ENCODE peak calls at places on chromosome X, in nine cellular contexts. One of them, this sample, is unnamed.

GRCh38 chrX:53483838-53484420 is 49.8 kb upstream of the HSD17B10 start:
- DNase-seq in ovary: no peak
- DNase-seq in astrocyte of the spinal cord: peak
- DNase-seq in RWPE2: no peak
- DNase-seq in tibial nerve: no peak
- DNase-seq in GM12864: no peak
- DNase-seq in K562: no peak
- DNase-seq in fibroblast of lung: peak
- DNase-seq in AG10803: peak
- DNase-seq in this sample: no peak

GRCh38 chrX:38803286-38803608 is 2.0 kb downstream of the MID1IP1 start:
- DNase-seq in ovary: no peak
- DNase-seq in astrocyte of the spinal cord: no peak
- DNase-seq in RWPE2: no peak
- DNase-seq in tibial nerve: no peak
- DNase-seq in GM12864: no peak
- DNase-seq in K562: no peak
- DNase-seq in fibroblast of lung: no peak
- DNase-seq in AG10803: no peak
- DNase-seq in this sample: no peak

GRCh38 chrX:72026341-72027023 is 105.2 kb downstream of the RTL5 start:
- DNase-seq in ovary: no peak
- DNase-seq in astrocyte of the spinal cord: no peak
- DNase-seq in RWPE2: no peak
- DNase-seq in tibial nerve: no peak
- DNase-seq in GM12864: no peak
- DNase-seq in K562: no peak
- DNase-seq in fibroblast of lung: no peak
- DNase-seq in AG10803: no peak
- DNase-seq in this sample: no peak

GRCh38 chrX:147910607-147911006 is 1.1 kb upstream of the FMR1 start:
- DNase-seq in ovary: no peak
- DNase-seq in astrocyte of the spinal cord: no peak
- DNase-seq in RWPE2: no peak
- DNase-seq in tibial nerve: no peak
- DNase-seq in GM12864: no peak
- DNase-seq in K562: no peak
- DNase-seq in fibroblast of lung: no peak
- DNase-seq in AG10803: no peak
- DNase-seq in this sample: no peak

GRCh38 chrX:70908541-70908940 is at the start of gene TEX11:
- DNase-seq in ovary: no peak
- DNase-seq in astrocyte of the spinal cord: no peak
- DNase-seq in RWPE2: no peak
- DNase-seq in tibial nerve: no peak
- DNase-seq in GM12864: no peak
- DNase-seq in K562: peak
- DNase-seq in fibroblast of lung: no peak
- DNase-seq in AG10803: no peak
- DNase-seq in this sample: no peak

GRCh38 chrX:103678199-103678993 is 8.1 kb downstream of the MORF4L2 start:
- DNase-seq in ovary: no peak
- DNase-seq in astrocyte of the spinal cord: no peak
- DNase-seq in RWPE2: no peak
- DNase-seq in tibial nerve: no peak
- DNase-seq in GM12864: no peak
- DNase-seq in K562: no peak
- DNase-seq in fibroblast of lung: peak
- DNase-seq in AG10803: peak
- DNase-seq in this sample: no peak

GRCh38 chrX:56745019-56745418 is 16.0 kb downstream of the NBDY start:
- DNase-seq in ovary: no peak
- DNase-seq in astrocyte of the spinal cord: peak
- DNase-seq in RWPE2: no peak
- DNase-seq in tibial nerve: no peak
- DNase-seq in GM12864: no peak
- DNase-seq in K562: no peak
- DNase-seq in fibroblast of lung: peak
- DNase-seq in AG10803: peak
- DNase-seq in this sample: peak

GRCh38 chrX:38879631-38880220 is 78.5 kb downstream of the MID1IP1 start:
- DNase-seq in ovary: no peak
- DNase-seq in astrocyte of the spinal cord: no peak
- DNase-seq in RWPE2: no peak
- DNase-seq in tibial nerve: no peak
- DNase-seq in GM12864: no peak
- DNase-seq in K562: no peak
- DNase-seq in fibroblast of lung: no peak
- DNase-seq in AG10803: no peak
- DNase-seq in this sample: no peak

GRCh38 chrX:48883729-48884128 is 13.8 kb downstream of the TIMM17B start:
- DNase-seq in ovary: no peak
- DNase-seq in astrocyte of the spinal cord: no peak
- DNase-seq in RWPE2: no peak
- DNase-seq in tibial nerve: no peak
- DNase-seq in GM12864: no peak
- DNase-seq in K562: no peak
- DNase-seq in fibroblast of lung: no peak
- DNase-seq in AG10803: no peak
- DNase-seq in this sample: no peak

GRCh38 chrX:20487227-20487626 is 220.5 kb upstream of the RPS6KA3 start:
- DNase-seq in ovary: no peak
- DNase-seq in astrocyte of the spinal cord: peak
- DNase-seq in RWPE2: no peak
- DNase-seq in tibial nerve: no peak
- DNase-seq in GM12864: no peak
- DNase-seq in K562: no peak
- DNase-seq in fibroblast of lung: no peak
- DNase-seq in AG10803: no peak
- DNase-seq in this sample: peak

GRCh38 chrX:105114554-105115130 is 105.9 kb downstream of the TEX13A start:
- DNase-seq in ovary: no peak
- DNase-seq in astrocyte of the spinal cord: no peak
- DNase-seq in RWPE2: no peak
- DNase-seq in tibial nerve: no peak
- DNase-seq in GM12864: no peak
- DNase-seq in K562: no peak
- DNase-seq in fibroblast of lung: no peak
- DNase-seq in AG10803: no peak
- DNase-seq in this sample: no peak

GRCh38 chrX:154368630-154369452 is 5.6 kb downstream of the FLNA start:
- DNase-seq in ovary: peak
- DNase-seq in astrocyte of the spinal cord: peak
- DNase-seq in RWPE2: peak
- DNase-seq in tibial nerve: peak
- DNase-seq in GM12864: peak
- DNase-seq in K562: peak
- DNase-seq in fibroblast of lung: peak
- DNase-seq in AG10803: peak
- DNase-seq in this sample: peak

GRCh38 chrX:94936722-94937121 is 1262.7 kb downstream of the FAM133A start:
- DNase-seq in ovary: no peak
- DNase-seq in astrocyte of the spinal cord: no peak
- DNase-seq in RWPE2: no peak
- DNase-seq in tibial nerve: no peak
- DNase-seq in GM12864: no peak
- DNase-seq in K562: no peak
- DNase-seq in fibroblast of lung: no peak
- DNase-seq in AG10803: no peak
- DNase-seq in this sample: no peak

GRCh38 chrX:94937491-94937890 is 1263.5 kb downstream of the FAM133A start:
- DNase-seq in ovary: no peak
- DNase-seq in astrocyte of the spinal cord: no peak
- DNase-seq in RWPE2: no peak
- DNase-seq in tibial nerve: no peak
- DNase-seq in GM12864: no peak
- DNase-seq in K562: no peak
- DNase-seq in fibroblast of lung: no peak
- DNase-seq in AG10803: no peak
- DNase-seq in this sample: no peak

DNA sequence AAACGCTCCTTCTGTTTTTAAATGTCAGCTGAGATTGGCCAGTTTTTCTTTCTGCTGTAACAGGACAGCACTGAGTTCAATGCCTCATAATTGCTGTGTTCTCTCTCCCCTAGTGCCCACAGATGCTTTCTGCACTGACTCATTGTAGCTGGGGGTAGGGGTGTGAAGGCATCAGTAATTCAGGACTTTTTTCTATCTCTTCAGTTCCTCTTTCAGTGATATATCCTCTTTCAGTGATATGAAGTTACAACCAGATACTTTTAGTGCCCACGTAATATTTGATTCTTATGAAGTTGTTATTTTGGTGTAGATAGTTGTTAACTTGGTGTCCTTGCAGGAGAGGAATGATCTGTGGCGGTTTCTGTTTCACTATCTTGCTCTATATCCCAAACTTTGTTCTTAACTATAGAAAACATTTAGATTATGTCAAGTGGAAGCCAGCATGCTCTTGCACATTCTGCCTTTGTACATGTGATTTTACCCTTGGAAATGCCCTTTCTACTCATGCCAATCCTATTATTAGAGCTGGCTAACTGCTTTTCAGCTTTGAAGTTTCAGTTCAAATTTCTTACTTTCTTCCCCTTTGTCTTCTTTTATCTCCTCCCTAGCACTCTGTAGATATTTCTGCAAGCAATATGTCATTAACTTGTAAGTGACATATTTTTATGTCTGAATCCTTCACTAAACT is 1258.4 kb downstream of the FAM133A start:
- DNase-seq in ovary: no peak
- DNase-seq in astrocyte of the spinal cord: no peak
- DNase-seq in RWPE2: no peak
- DNase-seq in tibial nerve: no peak
- DNase-seq in GM12864: peak
- DNase-seq in K562: no peak
- DNase-seq in fibroblast of lung: no peak
- DNase-seq in AG10803: no peak
- DNase-seq in this sample: no peak
- TF ChIP-seq CTCF in ovary: no peak
- TF ChIP-seq CTCF in astrocyte of the spinal cord: no peak
- TF ChIP-seq CTCF in RWPE2: no peak
- TF ChIP-seq CTCF in tibial nerve: no peak
- TF ChIP-seq CTCF in GM12864: no peak
- TF ChIP-seq CTCF in K562: no peak
- TF ChIP-seq CTCF in fibroblast of lung: no peak
- TF ChIP-seq CTCF in AG10803: no peak
- TF ChIP-seq CTCF in this sample: no peak

GRCh38 chrX:146396409-146396808 is 413.2 kb upstream of the CXorf51B start:
- DNase-seq in ovary: no peak
- DNase-seq in astrocyte of the spinal cord: no peak
- DNase-seq in RWPE2: no peak
- DNase-seq in tibial nerve: no peak
- DNase-seq in GM12864: no peak
- DNase-seq in K562: no peak
- DNase-seq in fibroblast of lung: no peak
- DNase-seq in AG10803: no peak
- DNase-seq in this sample: no peak
- TF ChIP-seq CTCF in ovary: no peak
- TF ChIP-seq CTCF in astrocyte of the spinal cord: no peak
- TF ChIP-seq CTCF in RWPE2: no peak
- TF ChIP-seq CTCF in tibial nerve: no peak
- TF ChIP-seq CTCF in GM12864: no peak
- TF ChIP-seq CTCF in K562: no peak
- TF ChIP-seq CTCF in fibroblast of lung: no peak
- TF ChIP-seq CTCF in AG10803: no peak
- TF ChIP-seq CTCF in this sample: no peak

GRCh38 chrX:6640727-6641126 is 105.8 kb upstream of the VCX3A start:
- DNase-seq in ovary: no peak
- DNase-seq in astrocyte of the spinal cord: no peak
- DNase-seq in RWPE2: no peak
- DNase-seq in tibial nerve: no peak
- DNase-seq in GM12864: no peak
- DNase-seq in K562: no peak
- DNase-seq in fibroblast of lung: no peak
- DNase-seq in AG10803: no peak
- DNase-seq in this sample: no peak

GRCh38 chrX:6645216-6645615 is 110.3 kb upstream of the VCX3A start:
- DNase-seq in ovary: no peak
- DNase-seq in astrocyte of the spinal cord: no peak
- DNase-seq in RWPE2: no peak
- DNase-seq in tibial nerve: no peak
- DNase-seq in GM12864: no peak
- DNase-seq in K562: no peak
- DNase-seq in fibroblast of lung: no peak
- DNase-seq in AG10803: no peak
- DNase-seq in this sample: no peak

DNA sequence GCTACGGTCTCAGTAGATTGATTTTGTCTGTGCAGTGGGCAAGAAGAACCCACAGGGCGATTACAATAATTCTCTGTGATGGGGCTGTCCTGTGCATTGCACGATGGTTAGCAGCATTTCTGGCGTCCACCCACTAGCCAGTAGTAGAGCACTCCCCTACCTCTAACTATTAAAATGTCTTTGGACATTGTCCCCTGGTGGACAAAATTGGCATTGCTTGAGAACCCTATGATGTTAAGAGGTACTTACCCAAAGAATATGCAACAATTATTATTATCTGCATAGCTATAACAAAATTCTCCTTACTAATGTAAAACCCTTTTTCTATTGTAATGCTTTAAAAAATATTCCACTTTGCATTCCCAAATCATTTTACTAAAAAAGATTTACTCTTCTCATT is 109.5 kb upstream of the VCX3A start:
- DNase-seq in ovary: no peak
- DNase-seq in astrocyte of the spinal cord: no peak
- DNase-seq in RWPE2: no peak
- DNase-seq in tibial nerve: no peak
- DNase-seq in GM12864: no peak
- DNase-seq in K562: peak
- DNase-seq in fibroblast of lung: no peak
- DNase-seq in AG10803: no peak
- DNase-seq in this sample: no peak
- TF ChIP-seq CTCF in ovary: no peak
- TF ChIP-seq CTCF in astrocyte of the spinal cord: peak
- TF ChIP-seq CTCF in RWPE2: peak
- TF ChIP-seq CTCF in tibial nerve: no peak
- TF ChIP-seq CTCF in GM12864: peak
- TF ChIP-seq CTCF in K562: no peak
- TF ChIP-seq CTCF in fibroblast of lung: no peak
- TF ChIP-seq CTCF in AG10803: no peak
- TF ChIP-seq CTCF in this sample: peak

DNA sequence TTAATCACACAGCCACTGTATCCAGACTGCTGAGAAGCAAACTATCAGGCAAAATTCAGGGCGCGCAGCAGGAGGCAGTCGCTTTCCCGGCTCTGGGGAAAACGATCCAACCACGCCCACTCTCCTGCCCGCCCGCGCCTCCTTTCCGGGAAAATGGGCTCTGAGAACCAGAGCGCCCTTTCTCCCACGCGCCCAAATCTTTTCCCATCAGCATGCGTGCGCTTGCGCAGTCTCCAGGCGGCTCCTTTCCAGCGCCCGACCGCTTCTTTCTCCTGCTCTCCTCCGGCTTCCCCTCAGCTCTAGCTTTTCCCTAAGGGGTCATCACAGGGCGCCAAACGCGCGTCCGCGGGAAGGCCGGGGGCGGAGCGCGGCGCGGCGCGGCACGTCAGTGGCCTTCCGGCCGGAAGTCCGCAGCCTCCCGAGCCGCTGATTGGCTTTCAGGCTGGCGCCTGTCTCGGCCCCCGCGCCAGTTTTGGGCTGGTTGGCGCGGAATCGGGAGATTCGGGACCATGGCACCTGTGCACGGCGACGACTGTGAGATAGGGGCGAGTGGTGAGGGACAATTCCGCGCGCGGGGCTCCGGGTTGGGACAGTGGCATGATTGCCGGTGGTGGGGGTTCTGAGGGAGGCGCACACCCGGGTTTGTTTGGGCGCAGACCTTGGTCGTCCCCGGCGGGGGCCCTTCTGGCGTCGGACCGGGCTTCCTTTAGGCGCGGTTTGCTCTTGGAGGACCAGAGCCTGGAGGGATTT is at the start of gene POLA1:
- DNase-seq in ovary: peak
- DNase-seq in astrocyte of the spinal cord: peak
- DNase-seq in RWPE2: peak
- DNase-seq in tibial nerve: peak
- DNase-seq in GM12864: peak
- DNase-seq in K562: peak
- DNase-seq in fibroblast of lung: peak
- DNase-seq in AG10803: peak
- DNase-seq in this sample: peak
- TF ChIP-seq CTCF in ovary: no peak
- TF ChIP-seq CTCF in astrocyte of the spinal cord: no peak
- TF ChIP-seq CTCF in RWPE2: peak
- TF ChIP-seq CTCF in tibial nerve: peak
- TF ChIP-seq CTCF in GM12864: no peak
- TF ChIP-seq CTCF in K562: peak
- TF ChIP-seq CTCF in fibroblast of lung: peak
- TF ChIP-seq CTCF in AG10803: peak
- TF ChIP-seq CTCF in this sample: peak